ENCODE peak calls at places on chromosome 7, in six cellular contexts. I, B, O, F, C and X are unnamed samples.

GRCh38 chr7:74074731-74075130 is 8.9 kb upstream of the LIMK1 start:
- DNase-seq in I (no peak), B (no peak), O (no peak), F (no peak), C (no peak), X (no peak)

GRCh38 chr7:26690135-26690534 is 174.3 kb downstream of the SKAP2 start:
- DNase-seq in I (no peak), B (no peak), O (no peak), F (no peak), C (no peak), X (no peak)

GRCh38 chr7:84675633-84676034 is 481.0 kb upstream of the SEMA3A start:
- DNase-seq in I (no peak), B (no peak), O (no peak), F (no peak), C (no peak), X (no peak)

GRCh38 chr7:17234398-17235021 is 63.9 kb upstream of the AHR start:
- DNase-seq in I (no peak), B (peak; percentile 52), O (no peak), F (peak; percentile 87), C (no peak), X (peak; percentile 58)

GRCh38 chr7:104848386-104848990 is 165.5 kb upstream of the KMT2E start:
- DNase-seq in I (no peak), B (peak; percentile 23), O (no peak), F (peak; percentile 38), C (no peak), X (peak; percentile 10)

GRCh38 chr7:74473116-74473515 is 19.4 kb downstream of the GTF2IRD1 start:
- DNase-seq in I (no peak), B (no peak), O (no peak), F (no peak), C (no peak), X (no peak)

GRCh38 chr7:53658956-53659355 is 623.5 kb downstream of the POM121L12 start:
- DNase-seq in I (no peak), B (no peak), O (no peak), F (no peak), C (no peak), X (no peak)

GRCh38 chr7:124989911-124990310 is 60.3 kb upstream of the POT1 start:
- DNase-seq in I (no peak), B (no peak), O (no peak), F (no peak), C (no peak), X (no peak)

GRCh38 chr7:92698237-92698841 is 108.1 kb upstream of the FAM133B start:
- DNase-seq in I (no peak), B (peak; percentile 9), O (no peak), F (peak; percentile 59), C (no peak), X (no peak)

GRCh38 chr7:132092106-132092505 is 484.2 kb downstream of the PLXNA4 start:
- DNase-seq in I (no peak), B (no peak), O (no peak), F (no peak), C (no peak), X (no peak)

GRCh38 chr7:101470668-101471067 is 108.0 kb downstream of the COL26A1 start:
- DNase-seq in I (no peak), B (no peak), O (no peak), F (no peak), C (no peak), X (no peak)

GRCh38 chr7:128453836-128454804 is 1.6 kb upstream of the HILPDA start:
- DNase-seq in I (peak; percentile 97), B (no peak), O (peak; percentile 58), F (no peak), C (peak; percentile 87), X (no peak)

GRCh38 chr7:128452552-128452951 is 3.1 kb upstream of the HILPDA start:
- DNase-seq in I (no peak), B (no peak), O (no peak), F (no peak), C (no peak), X (no peak)

GRCh38 chr7:128454808-128455555 is 696 bp upstream of the HILPDA start:
- DNase-seq in I (no peak), B (no peak), O (no peak), F (no peak), C (no peak), X (no peak)

GRCh38 chr7:128458956-128459355 is 3.3 kb downstream of the HILPDA start:
- DNase-seq in I (no peak), B (no peak), O (no peak), F (no peak), C (no peak), X (no peak)

GRCh38 chr7:128455556-128456254 is at the start of gene HILPDA:
- DNase-seq in I (peak; percentile 97), B (peak; percentile 90), O (peak; percentile 91), F (peak; percentile 91), C (peak; percentile 96), X (peak; percentile 94)
- TF ChIP-seq POLR2A in I (peak; percentile 59), B (peak; percentile 88), O (peak; percentile 63), F (peak; percentile 87), C (peak; percentile 83), X (peak; percentile 75)

GRCh38 chr7:120412665-120413064 is 139.7 kb downstream of the KCND2 start:
- DNase-seq in I (no peak), B (no peak), O (no peak), F (no peak), C (no peak), X (no peak)
- TF ChIP-seq POLR2A in I (no peak), B (no peak), O (no peak), F (no peak), C (no peak), X (no peak)

GRCh38 chr7:1314021-1314907 is 81.6 kb downstream of the UNCX start:
- DNase-seq in I (peak; percentile 57), B (no peak), O (no peak), F (no peak), C (no peak), X (no peak)
- TF ChIP-seq POLR2A in I (no peak), B (no peak), O (no peak), F (no peak), C (no peak), X (no peak)

GRCh38 chr7:55514546-55515265 is 57.6 kb downstream of the VOPP1 start:
- DNase-seq in I (no peak), B (no peak), O (no peak), F (no peak), C (no peak), X (no peak)

GRCh38 chr7:55517191-55517633 is 55.1 kb downstream of the VOPP1 start:
- DNase-seq in I (no peak), B (no peak), O (no peak), F (no peak), C (no peak), X (no peak)

GRCh38 chr7:55513849-55514248 is 58.5 kb downstream of the VOPP1 start:
- DNase-seq in I (no peak), B (no peak), O (no peak), F (no peak), C (no peak), X (no peak)

GRCh38 chr7:55516399-55516798 is 55.9 kb downstream of the VOPP1 start:
- DNase-seq in I (no peak), B (no peak), O (no peak), F (no peak), C (no peak), X (no peak)

GRCh38 chr7:55515569-55516279 is 56.6 kb downstream of the VOPP1 start:
- DNase-seq in I (no peak), B (no peak), O (no peak), F (no peak), C (no peak), X (no peak)
- TF ChIP-seq POLR2A in I (no peak), B (no peak), O (no peak), F (no peak), C (no peak), X (no peak)

DNA sequence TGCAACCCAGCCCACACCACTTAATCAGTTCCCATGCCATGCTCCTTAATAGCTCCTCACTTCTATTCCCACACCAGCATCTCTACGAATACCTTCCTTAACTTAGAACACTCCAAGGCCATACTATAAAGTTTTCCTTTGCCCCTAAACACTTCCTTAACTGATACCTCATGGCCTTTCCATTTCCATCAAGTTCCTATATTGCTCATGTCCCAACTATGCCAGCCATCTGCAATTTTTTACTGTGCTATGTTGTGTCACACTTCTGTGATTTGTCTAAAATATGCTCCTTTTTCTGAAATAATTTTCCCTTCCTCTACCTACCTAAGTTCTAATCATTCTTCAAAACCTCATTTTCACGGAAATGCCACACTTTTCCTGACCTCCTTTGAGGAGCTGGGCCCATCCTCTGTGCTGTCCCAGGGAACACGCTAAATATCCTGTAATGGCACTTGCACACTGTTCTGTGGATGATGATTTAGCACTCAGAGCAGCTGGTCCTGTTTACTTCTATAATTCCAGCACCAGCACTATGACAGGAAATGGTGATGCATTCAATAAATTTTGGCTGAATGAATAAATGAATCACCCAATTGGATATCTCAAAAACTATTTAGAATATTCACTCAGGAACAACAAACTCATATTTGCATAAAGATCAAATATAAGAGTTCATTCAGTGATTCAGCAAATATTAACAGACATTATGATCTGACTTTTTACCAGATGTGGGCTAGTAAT is 266.5 kb upstream of the HGF start:
- DNase-seq in I (no peak), B (no peak), O (no peak), F (no peak), C (no peak), X (no peak)
- TF ChIP-seq POLR2A in I (no peak), B (no peak), O (no peak), F (no peak), C (no peak), X (no peak)

GRCh38 chr7:155258233-155258575 is 39.5 kb upstream of the INSIG1 start:
- DNase-seq in I (no peak), B (peak; percentile 86), O (no peak), F (peak; percentile 16), C (no peak), X (no peak)

GRCh38 chr7:155255660-155256059 is 42.0 kb upstream of the INSIG1 start:
- DNase-seq in I (no peak), B (no peak), O (no peak), F (no peak), C (no peak), X (no peak)

GRCh38 chr7:155256761-155257481 is 40.8 kb upstream of the INSIG1 start:
- DNase-seq in I (no peak), B (no peak), O (no peak), F (no peak), C (no peak), X (no peak)

GRCh38 chr7:155256081-155256760 is 41.5 kb upstream of the INSIG1 start:
- DNase-seq in I (no peak), B (no peak), O (no peak), F (no peak), C (no peak), X (no peak)

GRCh38 chr7:155257482-155258232 is 40.0 kb upstream of the INSIG1 start:
- DNase-seq in I (peak; percentile 84), B (no peak), O (peak; percentile 65), F (no peak), C (peak; percentile 76), X (no peak)
- TF ChIP-seq POLR2A in I (no peak), B (no peak), O (no peak), F (no peak), C (no peak), X (no peak)